ENCODE peak calls at places on chromosome X, in nine cellular contexts. J, I, T, V, P, H, A, K and R are unnamed samples.

GRCh38 chrX:40107291-40108083 is 9.7 kb upstream of the BCOR start:
- DNase-seq in P (no peak), K (no peak), T (peak; percentile 77), J (peak; percentile 55), A (peak; percentile 90), V (no peak), I (peak; percentile 54), H (no peak), R (peak; percentile 50)

GRCh38 chrX:49695276-49696180 is at the start of gene PAGE1:
- DNase-seq in A (peak; percentile 40), T (no peak), H (no peak), P (no peak), I (no peak), J (no peak), K (no peak), V (no peak), R (no peak)

GRCh38 chrX:16897445-16897844 is 27.3 kb upstream of the RBBP7 start:
- DNase-seq in H (no peak), V (no peak), A (peak; percentile 64), J (no peak), P (no peak), K (no peak), T (no peak), I (no peak), R (no peak)

GRCh38 chrX:110086916-110087484 is 84.1 kb downstream of the TMEM164 start:
- DNase-seq in T (no peak), P (no peak), K (no peak), V (no peak), H (no peak), A (no peak), I (no peak), J (no peak), R (no peak)

GRCh38 chrX:51803833-51804232 is 60.6 kb downstream of the GSPT2 start:
- DNase-seq in H (no peak), K (no peak), I (no peak), P (no peak), T (no peak), V (no peak), A (no peak), J (no peak), R (no peak)

GRCh38 chrX:143634373-143634685 is 1.6 kb downstream of the SLITRK4 start:
- DNase-seq in K (no peak), V (no peak), P (no peak), H (no peak), T (no peak), J (no peak), A (no peak), I (no peak), R (no peak)

GRCh38 chrX:47523297-47523696 is 37.7 kb upstream of the ARAF start:
- DNase-seq in K (peak; percentile 48), A (peak; percentile 92), T (peak; percentile 85), V (peak; percentile 56), P (peak; percentile 59), I (peak; percentile 80), J (peak; percentile 72), H (peak; percentile 55), R (peak; percentile 82)

GRCh38 chrX:47384502-47384901 is 14.1 kb downstream of the ZNF157 start:
- DNase-seq in A (peak; percentile 83), K (peak; percentile 70), P (peak; percentile 49), J (peak; percentile 10), I (peak; percentile 78), H (no peak), V (peak; percentile 71), T (peak; percentile 52), R (peak; percentile 68)

GRCh38 chrX:37405954-37406353 is 56.8 kb downstream of the PRRG1 start:
- DNase-seq in P (no peak), T (no peak), H (no peak), V (no peak), I (no peak), A (no peak), K (no peak), J (no peak), R (no peak)

GRCh38 chrX:2828404-2829065 is at the start of gene GYG2:
- DNase-seq in A (peak; percentile 94), P (no peak), K (peak; percentile 51), H (peak; percentile 11), T (no peak), V (no peak), J (peak; percentile 65), I (no peak), R (no peak)

GRCh38 chrX:47232803-47233332 is at the start of gene USP11:
- DNase-seq in J (no peak), T (peak; percentile 47), P (peak; percentile 62), K (no peak), I (peak; percentile 74), H (no peak), A (peak; percentile 87), V (no peak), R (peak; percentile 56)

GRCh38 chrX:41889317-41890025 is 33.9 kb downstream of the CASK start:
- DNase-seq in J (no peak), V (no peak), K (no peak), P (no peak), A (no peak), H (no peak), I (no peak), T (no peak), R (no peak)

GRCh38 chrX:84189125-84189524 is 1.1 kb upstream of the RPS6KA6 start:
- DNase-seq in H (no peak), A (no peak), I (no peak), P (no peak), K (no peak), J (no peak), T (no peak), V (no peak), R (no peak)

GRCh38 chrX:115562492-115562872 is 1.5 kb downstream of the PLS3 start:
- DNase-seq in J (peak; percentile 17), T (no peak), I (no peak), H (no peak), P (no peak), A (no peak), K (peak; percentile 3), V (no peak), R (no peak)

GRCh38 chrX:13472975-13473665 is 96.3 kb upstream of the EGFL6 start:
- DNase-seq in J (no peak), A (no peak), K (no peak), P (no peak), T (no peak), H (no peak), V (no peak), I (no peak), R (no peak)

GRCh38 chrX:120419465-120419864 is 49.6 kb downstream of the LAMP2 start:
- DNase-seq in J (no peak), K (no peak), H (no peak), P (no peak), T (no peak), I (peak; percentile 12), A (no peak), V (no peak), R (no peak)

GRCh38 chrX:101906136-101906796 is 25.6 kb downstream of the ZMAT1 start:
- DNase-seq in K (no peak), H (no peak), A (no peak), V (no peak), J (no peak), I (no peak), T (no peak), P (no peak), R (no peak)

GRCh38 chrX:29468911-29469494 is 746.4 kb upstream of the MAGEB2 start:
- DNase-seq in T (no peak), H (no peak), K (no peak), I (no peak), A (no peak), J (no peak), V (no peak), P (no peak), R (no peak)

GRCh38 chrX:119690921-119691716 is 1.8 kb downstream of the SEPTIN6 start:
- DNase-seq in K (no peak), P (peak; percentile 59), I (peak; percentile 86), T (no peak), H (no peak), A (no peak), V (no peak), J (no peak), R (no peak)

GRCh38 chrX:27132851-27133250 is 330.3 kb downstream of the PPP4R3C start:
- DNase-seq in I (no peak), H (no peak), V (no peak), K (no peak), T (no peak), A (no peak), P (no peak), J (no peak), R (no peak)

GRCh38 chrX:138939038-138939437 is 227.5 kb upstream of the FGF13 start:
- DNase-seq in A (no peak), V (no peak), T (no peak), J (no peak), H (no peak), K (no peak), P (no peak), I (no peak), R (no peak)

GRCh38 chrX:70954871-70955270 is 24.0 kb upstream of the SLC7A3 start:
- DNase-seq in K (no peak), I (no peak), J (no peak), P (no peak), V (no peak), H (no peak), T (no peak), A (no peak), R (no peak)

GRCh38 chrX:111259559-111259958 is 10.7 kb downstream of the CAPN6 start:
- DNase-seq in K (no peak), V (no peak), P (no peak), I (no peak), H (no peak), A (no peak), T (no peak), J (no peak), R (no peak)

GRCh38 chrX:137263374-137263773 is 229.6 kb upstream of the GPR101 start:
- DNase-seq in K (no peak), H (no peak), I (no peak), J (no peak), A (no peak), T (no peak), P (no peak), V (no peak), R (no peak)

GRCh38 chrX:150119323-150119722 is 181.0 kb upstream of the EOLA2 start:
- DNase-seq in T (no peak), J (no peak), H (no peak), A (no peak), V (no peak), I (no peak), P (no peak), K (no peak), R (no peak)